ENCODE peak calls at places on chromosomes 6 and 20, in ten cellular contexts. Z is GM23338, T is suprapubic skin, U is SK-N-SH, K is stomach, M is spleen, O is K562, W is HepG2, F is HCT116, Q is endothelial cell of umbilical vein. B is an unnamed sample.

GRCh38 chr6:107523054-107523791 is 33.3 kb downstream of the SOBP start:
- DNase-seq in Z (no peak), T (no peak), U (no peak), K (no peak), M (no peak), O (no peak), W (no peak), F (no peak), Q (no peak), B (no peak)

GRCh38 chr6:38016824-38017223 is 197.3 kb downstream of the ZFAND3 start:
- DNase-seq in Z (no peak), T (no peak), U (no peak), K (no peak), M (no peak), O (no peak), W (no peak), F (no peak), Q (no peak), B (no peak)

GRCh38 chr6:112007805-112008204 is 46.1 kb upstream of the CCN6 start:
- DNase-seq in Z (no peak), T (no peak), U (no peak), K (no peak), M (no peak), O (no peak), W (no peak), F (no peak), Q (peak; percentile 57), B (no peak)

GRCh38 chr6:32973934-32974333 is 5.5 kb downstream of the BRD2 start:
- DNase-seq in Z (peak; percentile 44), T (no peak), U (peak; percentile 54), K (no peak), M (no peak), O (peak; percentile 66), W (no peak), F (no peak), Q (peak; percentile 56), B (no peak)

GRCh38 chr6:12769556-12770255 is 53.1 kb downstream of the PHACTR1 start:
- DNase-seq in Z (no peak), T (no peak), U (no peak), K (no peak), M (no peak), O (no peak), W (no peak), F (no peak), Q (no peak), B (no peak)

GRCh38 chr6:32837651-32838113 is 857 bp downstream of the TAP2 start:
- DNase-seq in Z (no peak), T (no peak), U (no peak), K (no peak), M (no peak), O (no peak), W (no peak), F (no peak), Q (no peak), B (no peak)

GRCh38 chr6:100435299-100435698 is 29.4 kb downstream of the SIM1 start:
- DNase-seq in Z (peak; percentile 31), T (no peak), U (no peak), K (no peak), M (no peak), O (no peak), W (no peak), F (peak; percentile 19), Q (no peak), B (no peak)

GRCh38 chr6:31092238-31092637 is 20.1 kb downstream of the C6orf15 start:
- DNase-seq in Z (no peak), T (no peak), U (no peak), K (no peak), M (no peak), O (no peak), W (no peak), F (no peak), Q (no peak), B (no peak)

GRCh38 chr6:162819284-162819683 is 91.5 kb downstream of the PACRG start:
- DNase-seq in Z (no peak), T (no peak), U (no peak), K (no peak), M (no peak), O (no peak), W (no peak), F (no peak), Q (no peak), B (no peak)

GRCh38 chr6:116246089-116246488 is 7.8 kb downstream of the TSPYL4 start:
- DNase-seq in Z (no peak), T (no peak), U (no peak), K (no peak), M (no peak), O (no peak), W (no peak), F (no peak), Q (peak; percentile 75), B (no peak)

GRCh38 chr20:9021699-9022098 is 47.2 kb upstream of the PLCB4 start:
- DNase-seq in Z (peak; percentile 57), T (no peak), U (no peak), K (no peak), M (no peak), O (no peak), W (no peak), F (no peak), Q (no peak), B (no peak)

GRCh38 chr6:138817799-138818198 is 21.9 kb downstream of the ECT2L start:
- DNase-seq in Z (peak; percentile 91), T (peak; percentile 79), U (no peak), K (peak; percentile 90), M (no peak), O (no peak), W (no peak), F (peak; percentile 99), Q (peak; percentile 56), B (peak; percentile 97)

GRCh38 chr20:62636446-62636845 is 5.9 kb upstream of the SLCO4A1 start:
- DNase-seq in Z (no peak), T (no peak), U (no peak), K (no peak), M (no peak), O (no peak), W (no peak), F (no peak), Q (no peak), B (no peak)

GRCh38 chr6:65787787-65788186 is 80.8 kb upstream of the EYS start:
- DNase-seq in Z (no peak), T (no peak), U (peak; percentile 7), K (no peak), M (no peak), O (no peak), W (no peak), F (no peak), Q (no peak), B (no peak)

DNA sequence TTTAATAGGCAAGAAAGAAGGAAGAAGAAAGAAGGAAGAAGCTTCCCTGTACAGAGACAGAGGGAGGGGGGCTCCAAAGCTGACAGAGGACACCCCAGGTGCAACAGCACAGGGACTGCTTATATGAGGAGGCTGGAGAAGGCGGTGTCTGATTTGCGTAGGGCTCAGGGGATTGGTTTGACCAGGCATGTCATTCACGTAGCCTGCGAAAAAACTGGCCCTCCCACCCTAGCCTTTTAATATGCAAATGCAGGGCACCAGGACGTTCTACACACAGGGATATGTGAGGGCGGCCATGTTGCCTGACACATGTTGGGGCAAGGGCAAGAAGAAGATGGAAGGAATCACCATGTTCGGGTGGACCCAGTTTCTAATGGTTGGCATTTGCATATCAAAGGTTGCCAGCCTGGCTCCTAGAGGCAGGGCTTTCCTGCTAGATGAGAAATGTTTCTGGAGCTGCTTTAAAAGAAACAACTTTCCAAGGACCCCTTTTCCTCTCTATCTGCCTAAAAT is 305.4 kb upstream of the CDYL start:
- DNase-seq in Z (peak; percentile 5), T (no peak), U (no peak), K (no peak), M (no peak), O (no peak), W (no peak), F (no peak), Q (no peak), B (no peak)
- H3K4me1 ChIP-seq in Z (no peaks in the 10 kb centered on the region), T (no peaks in the 10 kb centered on the region), U (no peaks in the 10 kb centered on the region), K (peaks cover 7% of the 10 kb centered on the region), M (no peaks in the 10 kb centered on the region), O (no peaks in the 10 kb centered on the region), W (no peaks in the 10 kb centered on the region), F (no peaks in the 10 kb centered on the region), Q (peaks cover 9% of the 10 kb centered on the region), B (no peaks in the 10 kb centered on the region)

GRCh38 chr20:52142801-52143200 is 48.8 kb downstream of the ZFP64 start:
- DNase-seq in Z (no peak), T (no peak), U (no peak), K (no peak), M (no peak), O (no peak), W (no peak), F (no peak), Q (no peak), B (no peak)
- TF ChIP-seq CTCF in Z (no peak), T (no peak), U (no peak), K (no peak), M (no peak), O (no peak), W (no peak), F (no peak), Q (no peak), B (no peak)

DNA sequence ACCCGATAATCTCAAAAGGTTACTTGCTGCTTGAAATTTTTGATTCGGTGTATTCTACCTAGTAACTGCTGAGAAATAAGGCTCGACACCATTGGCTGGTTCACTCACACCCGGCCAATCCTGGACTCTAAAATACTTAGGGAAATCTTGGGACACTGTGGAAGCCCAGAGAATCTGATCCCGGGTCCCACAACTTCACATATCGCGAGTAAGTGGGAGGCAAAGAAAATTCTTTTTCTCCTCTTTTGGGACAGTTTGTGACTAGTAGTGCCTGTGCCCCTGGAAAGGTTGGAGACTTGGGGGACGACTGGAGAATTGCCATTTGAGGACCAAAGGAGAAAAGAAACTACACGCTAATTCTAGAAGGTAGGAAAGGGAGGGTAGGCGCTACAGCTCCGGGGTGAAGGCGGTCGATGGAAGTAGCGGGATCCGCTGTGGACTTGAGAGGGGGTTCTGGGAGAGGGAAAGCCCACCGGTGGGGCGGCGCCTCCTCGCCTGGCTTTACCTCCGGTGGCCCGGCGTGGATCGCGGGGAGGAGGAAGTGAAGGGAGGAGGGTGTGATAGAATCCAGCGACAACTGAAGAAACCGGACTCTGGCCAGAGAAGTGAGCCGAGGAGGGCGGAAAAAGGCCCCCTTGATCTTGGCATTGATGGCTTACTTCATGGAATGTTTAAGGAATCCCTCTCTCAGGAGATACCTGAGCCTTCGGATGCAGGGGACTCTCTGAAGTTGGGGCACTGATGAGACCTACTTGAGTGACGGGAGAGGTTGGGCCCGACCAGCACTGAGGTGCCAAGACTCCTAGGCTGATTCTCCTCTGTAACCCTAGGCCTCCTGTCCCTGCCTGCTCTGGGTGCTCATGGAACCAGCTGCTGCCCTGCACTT is 18.8 kb upstream of the BTN3A3 start:
- DNase-seq in Z (peak; percentile 97), T (peak; percentile 76), U (peak; percentile 82), K (peak; percentile 73), M (peak; percentile 89), O (peak; percentile 94), W (peak; percentile 93), F (peak; percentile 86), Q (peak; percentile 95), B (peak; percentile 83)
- TF ChIP-seq POLR2AphosphoS5 in Z (peak; percentile 58), T (no peak), U (peak; percentile 84), K (no peak), M (peak; percentile 72), O (no peak), W (peak; percentile 72), F (peak; percentile 67), Q (no peak), B (peak; percentile 86)

DNA sequence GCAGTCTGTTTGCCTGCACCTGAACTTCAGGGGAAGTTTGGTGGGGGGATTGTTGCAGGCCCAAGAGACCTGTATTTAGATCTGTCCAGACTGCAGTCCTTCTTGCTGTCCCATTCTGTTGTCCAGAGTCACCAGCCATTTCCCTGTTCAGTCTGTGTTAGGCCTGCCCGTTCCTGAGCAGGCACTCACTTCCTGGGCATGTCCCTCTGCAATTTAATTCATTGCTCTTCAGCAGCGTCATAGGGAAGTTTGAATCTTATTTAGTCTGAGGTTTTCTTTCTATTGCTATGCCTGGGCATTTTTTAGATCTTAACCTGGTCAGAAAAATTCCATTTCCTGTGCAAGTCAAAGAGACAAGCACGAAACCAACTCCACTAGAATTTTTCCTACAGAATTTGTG is 190.2 kb downstream of the DTNBP1 start:
- DNase-seq in Z (no peak), T (no peak), U (no peak), K (no peak), M (no peak), O (no peak), W (no peak), F (no peak), Q (no peak), B (no peak)
- H3K4me1 ChIP-seq in Z (peaks cover 53% of the 10 kb centered on the region), T (peaks cover 17% of the 10 kb centered on the region), U (no peaks in the 10 kb centered on the region), K (peaks cover 45% of the 10 kb centered on the region), M (peaks cover 20% of the 10 kb centered on the region), O (no peaks in the 10 kb centered on the region), W (no peaks in the 10 kb centered on the region), F (no peaks in the 10 kb centered on the region), Q (peaks cover 7% of the 10 kb centered on the region), B (no peaks in the 10 kb centered on the region)